ENCODE peak calls at places on chromosome 18, in nine cellular contexts. G is hepatocyte, K is GM10248, F is pancreas, T is dorsolateral prefrontal cortex, D is lower lobe of right lung, J is WTC11, X is heart right ventricle, L is IMR-90. H is an unnamed sample.

GRCh38 chr18:79912409-79912991 is 39.0 kb downstream of the SLC66A2 start:
- DNase-seq in G (peak), K (no peak), F (peak), T (peak), D (peak), J (no peak), X (no peak), L (no peak), H (no peak)

GRCh38 chr18:58699551-58699950 is 28.3 kb downstream of the MALT1 start:
- DNase-seq in G (peak), K (no peak), F (no peak), T (no peak), D (no peak), J (no peak), X (no peak), L (no peak), H (peak)

GRCh38 chr18:48475635-48476549 is 62.9 kb upstream of the CTIF start:
- DNase-seq in G (peak), K (peak), F (peak), T (peak), D (no peak), J (peak), X (peak), L (peak), H (peak)

GRCh38 chr18:24022141-24022540 is 7.6 kb downstream of the TTC39C start:
- DNase-seq in G (no peak), K (no peak), F (no peak), T (no peak), D (no peak), J (no peak), X (no peak), L (peak), H (no peak)

GRCh38 chr18:45626330-45627203 is 11.3 kb downstream of the SLC14A2 start:
- DNase-seq in G (peak), K (no peak), F (no peak), T (no peak), D (no peak), J (peak), X (no peak), L (peak), H (no peak)

GRCh38 chr18:37393221-37393828 is 172.3 kb downstream of the CELF4 start:
- DNase-seq in G (no peak), K (no peak), F (no peak), T (no peak), D (no peak), J (no peak), X (no peak), L (no peak), H (no peak)

GRCh38 chr18:74806700-74807416 is 209.2 kb downstream of the ZNF407 start:
- DNase-seq in G (peak), K (peak), F (no peak), T (no peak), D (no peak), J (no peak), X (no peak), L (peak), H (peak)

GRCh38 chr18:51339866-51340265 is 142.4 kb upstream of the MEX3C start:
- DNase-seq in G (peak), K (no peak), F (no peak), T (no peak), D (no peak), J (no peak), X (no peak), L (no peak), H (no peak)

GRCh38 chr18:10329116-10329515 is 125.3 kb upstream of the APCDD1 start:
- DNase-seq in G (no peak), K (no peak), F (no peak), T (no peak), D (no peak), J (no peak), X (no peak), L (peak), H (no peak)

GRCh38 chr18:7038330-7038846 is 79.2 kb downstream of the LAMA1 start:
- DNase-seq in G (peak), K (no peak), F (peak), T (peak), D (peak), J (peak), X (peak), L (peak), H (peak)

GRCh38 chr18:58592223-58593214 is 36.4 kb downstream of the ALPK2 start:
- DNase-seq in G (no peak), K (no peak), F (no peak), T (no peak), D (no peak), J (no peak), X (no peak), L (no peak), H (no peak)

GRCh38 chr18:59514193-59514592 is 155.1 kb upstream of the LMAN1 start:
- DNase-seq in G (peak), K (no peak), F (no peak), T (no peak), D (no peak), J (no peak), X (peak), L (peak), H (no peak)

GRCh38 chr18:22683196-22683676 is 249.9 kb upstream of the RBBP8 start:
- DNase-seq in G (peak), K (no peak), F (peak), T (no peak), D (no peak), J (no peak), X (peak), L (peak), H (peak)

GRCh38 chr18:8381801-8382459 is 227.3 kb upstream of the RAB12 start:
- DNase-seq in G (no peak), K (no peak), F (no peak), T (peak), D (no peak), J (no peak), X (no peak), L (peak), H (no peak)

GRCh38 chr18:11989966-11990380 is 8.7 kb downstream of the IMPA2 start:
- DNase-seq in G (peak), K (no peak), F (peak), T (no peak), D (no peak), J (peak), X (no peak), L (no peak), H (peak)

GRCh38 chr18:23307567-23308295 is 145.4 kb upstream of the RIOK3 start:
- DNase-seq in G (no peak), K (peak), F (no peak), T (no peak), D (no peak), J (no peak), X (no peak), L (peak), H (no peak)

GRCh38 chr18:30088238-30088637 is 954.3 kb downstream of the DSC3 start:
- DNase-seq in G (no peak), K (no peak), F (no peak), T (no peak), D (no peak), J (no peak), X (no peak), L (no peak), H (no peak)

GRCh38 chr18:62852851-62853250 is 137.5 kb downstream of the PHLPP1 start:
- DNase-seq in G (no peak), K (no peak), F (no peak), T (no peak), D (no peak), J (no peak), X (no peak), L (peak), H (no peak)

GRCh38 chr18:72866901-72867701 is 686 bp downstream of the NETO1 start:
- DNase-seq in G (no peak), K (peak), F (no peak), T (no peak), D (no peak), J (peak), X (no peak), L (no peak), H (no peak)

GRCh38 chr18:11027862-11028261 is 121.5 kb downstream of the PIEZO2 start:
- DNase-seq in G (no peak), K (peak), F (no peak), T (no peak), D (no peak), J (no peak), X (no peak), L (no peak), H (no peak)

GRCh38 chr18:61085751-61086150 is 247.5 kb upstream of the CDH20 start:
- DNase-seq in G (no peak), K (no peak), F (no peak), T (no peak), D (no peak), J (no peak), X (no peak), L (no peak), H (no peak)

GRCh38 chr18:75162467-75162866 is 46.5 kb downstream of the PTGR3 start:
- DNase-seq in G (no peak), K (no peak), F (no peak), T (no peak), D (no peak), J (no peak), X (peak), L (peak), H (no peak)

GRCh38 chr18:79043288-79043687 is 25.9 kb upstream of the ATP9B start:
- DNase-seq in G (peak), K (no peak), F (no peak), T (no peak), D (no peak), J (no peak), X (no peak), L (no peak), H (no peak)

DNA sequence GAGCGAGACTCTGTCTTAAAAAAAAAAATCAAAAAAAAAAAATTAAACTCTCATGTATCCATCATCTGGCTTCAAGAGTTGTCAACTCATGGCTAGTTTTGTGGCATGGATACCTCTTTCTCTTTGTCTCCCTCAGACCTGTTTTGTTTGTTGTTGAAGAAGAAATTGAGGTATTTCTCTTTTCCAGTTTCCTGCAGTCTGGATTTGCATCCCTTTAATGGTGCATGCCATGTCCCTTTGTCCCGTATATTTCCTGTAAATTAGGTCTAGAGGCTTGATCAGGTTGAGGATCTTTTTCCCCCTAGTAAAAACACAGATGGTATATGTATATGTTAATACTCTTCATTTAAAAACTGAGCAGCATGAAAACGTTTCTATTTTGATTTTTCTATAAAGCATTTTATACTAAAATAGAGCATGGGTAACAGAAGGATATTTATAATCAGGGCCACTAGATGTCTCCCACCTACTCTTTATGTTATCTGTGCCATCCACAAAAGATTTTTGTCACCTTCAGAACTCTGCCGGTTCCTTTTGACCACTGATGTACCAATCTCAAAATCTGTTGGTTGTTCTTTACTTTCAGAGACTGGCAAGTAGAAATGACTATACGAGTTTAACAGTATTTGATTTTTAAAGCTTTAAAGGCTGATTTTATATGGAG is 80.1 kb downstream of the GALNT1 start:
- DNase-seq in G (no peak), K (peak), F (no peak), T (no peak), D (no peak), J (no peak), X (no peak), L (no peak), H (no peak)
- TF ChIP-seq CTCF in G (peak), K (no peak), F (no peak), T (peak), D (no peak), J (no peak), X (peak), L (peak), H (no peak)

DNA sequence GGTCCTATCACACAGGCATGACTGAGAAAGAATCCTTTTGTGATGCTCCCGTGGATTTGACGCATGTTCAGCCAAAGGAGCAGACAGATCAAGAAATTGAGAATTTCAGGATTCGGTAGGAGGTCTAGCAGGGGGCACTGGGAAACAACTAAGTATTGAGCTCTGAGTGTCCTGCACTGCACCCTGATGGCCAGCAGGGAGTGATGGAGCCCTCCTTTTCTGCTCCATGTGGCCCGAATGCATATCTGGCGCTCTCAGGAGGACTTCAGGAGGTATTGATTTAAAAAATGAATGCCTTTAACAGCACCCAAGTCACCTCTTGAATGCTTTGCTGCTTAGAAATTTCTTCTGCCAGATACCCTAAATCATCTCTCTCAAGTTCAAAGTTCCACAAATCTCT is 58.0 kb downstream of the ZNF519 start:
- DNase-seq in G (no peak), K (no peak), F (no peak), T (no peak), D (no peak), J (peak), X (no peak), L (no peak), H (no peak)
- TF ChIP-seq CTCF in G (peak), K (no peak), F (no peak), T (no peak), D (no peak), J (peak), X (no peak), L (peak), H (peak)

GRCh38 chr18:46856975-46857374 is 60.3 kb downstream of the PIAS2 start:
- DNase-seq in G (no peak), K (peak), F (no peak), T (no peak), D (no peak), J (no peak), X (no peak), L (no peak), H (no peak)
- TF ChIP-seq CTCF in G (no peak), K (no peak), F (no peak), T (peak), D (no peak), J (no peak), X (peak), L (no peak), H (no peak)

DNA sequence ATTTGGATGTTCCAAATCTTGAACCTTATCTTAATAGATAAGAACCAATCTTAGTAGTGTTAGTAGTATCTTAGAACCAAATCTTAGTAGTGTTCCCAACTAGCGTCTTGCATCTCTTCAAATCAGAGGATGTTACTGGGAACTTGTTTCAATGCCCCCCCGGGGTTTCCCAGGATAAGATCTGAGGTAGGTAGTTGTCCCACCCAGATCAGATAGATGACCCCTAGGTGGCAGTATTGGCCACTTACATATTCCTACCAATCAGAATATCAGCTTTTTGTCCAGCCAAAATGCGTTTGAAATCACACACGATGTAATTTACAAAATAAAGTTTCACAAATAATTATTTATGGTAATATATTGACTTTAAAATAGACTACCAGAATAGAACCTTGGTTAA is 314.8 kb downstream of the MBD2 start:
- DNase-seq in G (no peak), K (no peak), F (no peak), T (no peak), D (no peak), J (peak), X (no peak), L (peak), H (peak)
- TF ChIP-seq CTCF in G (no peak), K (peak), F (no peak), T (peak), D (peak), J (peak), X (peak), L (peak), H (peak)

GRCh38 chr18:3081558-3081957 is 68.6 kb upstream of the LPIN2 start:
- DNase-seq in G (no peak), K (no peak), F (no peak), T (no peak), D (no peak), J (no peak), X (no peak), L (no peak), H (no peak)

GRCh38 chr18:3086865-3087264 is 73.9 kb upstream of the LPIN2 start:
- DNase-seq in G (no peak), K (no peak), F (no peak), T (no peak), D (no peak), J (no peak), X (no peak), L (no peak), H (no peak)

GRCh38 chr18:3083776-3084175 is 70.8 kb upstream of the LPIN2 start:
- DNase-seq in G (no peak), K (no peak), F (no peak), T (no peak), D (no peak), J (no peak), X (no peak), L (no peak), H (no peak)

GRCh38 chr18:3088044-3088443 is 75.1 kb upstream of the LPIN2 start:
- DNase-seq in G (no peak), K (no peak), F (no peak), T (no peak), D (no peak), J (no peak), X (no peak), L (no peak), H (no peak)

DNA sequence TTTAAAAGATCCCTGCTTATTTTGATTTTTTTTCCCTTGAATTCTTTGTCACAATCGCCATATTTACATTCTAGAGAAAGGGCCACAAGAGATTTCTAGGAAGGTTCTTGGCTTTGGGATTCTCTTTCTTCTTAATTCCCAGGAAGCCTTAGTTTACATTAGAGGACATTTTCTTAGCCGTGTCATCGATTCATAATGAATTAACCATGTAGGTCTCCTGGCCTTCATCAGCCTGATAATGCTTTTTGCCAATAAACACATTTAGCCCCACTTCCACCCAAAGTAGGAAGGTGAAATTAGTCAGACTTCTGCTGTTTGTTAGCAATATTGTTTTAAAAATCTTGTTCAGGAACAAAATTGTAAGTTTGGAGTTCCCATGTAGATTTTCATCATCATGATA is 71.3 kb upstream of the LPIN2 start:
- DNase-seq in G (no peak), K (no peak), F (no peak), T (no peak), D (no peak), J (no peak), X (no peak), L (no peak), H (no peak)
- TF ChIP-seq CTCF in G (no peak), K (no peak), F (no peak), T (no peak), D (no peak), J (no peak), X (no peak), L (no peak), H (no peak)

GRCh38 chr18:64097497-64097896 is 51.4 kb downstream of the LINC00305 start:
- DNase-seq in G (no peak), K (no peak), F (no peak), T (no peak), D (no peak), J (no peak), X (no peak), L (no peak), H (no peak)

GRCh38 chr18:64094210-64094609 is 54.7 kb downstream of the LINC00305 start:
- DNase-seq in G (no peak), K (no peak), F (no peak), T (no peak), D (no peak), J (no peak), X (no peak), L (no peak), H (no peak)

GRCh38 chr18:64091526-64091925 is 57.4 kb downstream of the LINC00305 start:
- DNase-seq in G (no peak), K (no peak), F (no peak), T (no peak), D (no peak), J (no peak), X (no peak), L (no peak), H (no peak)

GRCh38 chr18:64090876-64091275 is 58.0 kb downstream of the LINC00305 start:
- DNase-seq in G (no peak), K (no peak), F (no peak), T (no peak), D (no peak), J (no peak), X (no peak), L (no peak), H (no peak)

DNA sequence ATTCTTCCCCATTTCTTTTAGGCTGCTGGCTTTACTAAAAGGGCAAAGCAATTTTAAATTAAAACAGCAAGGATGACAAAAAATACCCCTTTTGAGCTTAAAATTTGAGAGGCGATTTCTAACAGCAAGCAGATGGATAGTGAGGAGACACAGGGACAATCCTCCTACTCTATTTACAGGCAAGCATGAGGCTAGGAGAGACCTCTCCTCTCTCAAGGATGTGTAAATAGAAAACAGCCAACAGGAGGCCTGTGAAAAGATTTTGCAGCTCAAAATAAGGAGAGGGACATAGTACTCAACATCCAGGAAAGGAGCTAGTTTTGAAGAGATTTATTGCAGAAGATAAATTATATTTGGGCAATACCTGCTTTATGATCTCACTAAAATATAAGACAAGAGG is 53.8 kb downstream of the LINC00305 start:
- DNase-seq in G (no peak), K (no peak), F (no peak), T (no peak), D (no peak), J (no peak), X (no peak), L (no peak), H (no peak)
- TF ChIP-seq CTCF in G (no peak), K (no peak), F (no peak), T (no peak), D (no peak), J (no peak), X (no peak), L (no peak), H (no peak)

H was measured in Calu3.